ENCODE peak calls at places on chromosomes 1 and 21, in seven cellular contexts. J, B, O, M, Z, N and L are unnamed samples.

GRCh38 chr1:193113992-193114332 is 7.9 kb upstream of the CDC73 start:
- DNase-seq in Z (no peak), J (no peak), B (no peak), N (no peak), O (no peak), M (no peak), L (no peak)

GRCh38 chr1:175150596-175151319 is 41.8 kb downstream of the KIAA0040 start:
- DNase-seq in O (peak), B (peak), N (no peak), M (no peak), J (peak), Z (no peak), L (peak)

GRCh38 chr1:38151399-38151798 is 104.8 kb upstream of the POU3F1 start:
- DNase-seq in N (no peak), O (no peak), B (no peak), Z (no peak), J (no peak), M (no peak), L (no peak)

GRCh38 chr1:73839922-73840321 is 358.1 kb downstream of the LRRIQ3 start:
- DNase-seq in N (no peak), M (no peak), O (no peak), B (peak), J (peak), Z (no peak), L (peak)

GRCh38 chr21:36132691-36133090 is 2.2 kb upstream of the CBR3 start:
- DNase-seq in O (no peak), N (no peak), M (peak), J (no peak), Z (no peak), B (no peak), L (no peak)

GRCh38 chr1:167420510-167420909 is 97.8 kb downstream of the CD247 start:
- DNase-seq in M (no peak), N (no peak), Z (no peak), O (no peak), B (no peak), J (no peak), L (no peak)

GRCh38 chr21:44706026-44706705 is 5.2 kb downstream of the TSPEAR start:
- DNase-seq in N (no peak), M (no peak), B (no peak), J (no peak), O (no peak), Z (peak), L (no peak)

GRCh38 chr1:193769609-193770008 is 583.2 kb upstream of the B3GALT2 start:
- DNase-seq in N (no peak), O (no peak), M (no peak), B (no peak), Z (no peak), J (no peak), L (no peak)

GRCh38 chr1:205568469-205569361 is 63.1 kb downstream of the ELK4 start:
- DNase-seq in J (no peak), B (no peak), Z (peak), M (no peak), N (no peak), O (no peak), L (no peak)

GRCh38 chr1:179591592-179592580 is at the start of gene TDRD5:
- DNase-seq in B (no peak), N (no peak), O (peak), M (no peak), J (no peak), Z (no peak), L (peak)
- TF ChIP-seq CTCF in B (no peak), N (no peak), O (no peak), M (no peak), J (no peak), Z (no peak), L (no peak)

GRCh38 chr1:202017385-202018225 is 7.2 kb downstream of the ELF3 start:
- DNase-seq in M (no peak), B (no peak), O (peak), N (no peak), Z (no peak), J (no peak), L (peak)
- TF ChIP-seq CTCF in M (no peak), B (no peak), O (no peak), N (no peak), Z (no peak), J (no peak), L (no peak)

GRCh38 chr21:22076471-22076870 is 1078.3 kb downstream of the NCAM2 start:
- DNase-seq in J (no peak), O (no peak), M (no peak), B (no peak), Z (no peak), N (no peak), L (no peak)
- TF ChIP-seq CTCF in J (no peak), O (no peak), M (no peak), B (no peak), Z (no peak), N (no peak), L (no peak)

DNA sequence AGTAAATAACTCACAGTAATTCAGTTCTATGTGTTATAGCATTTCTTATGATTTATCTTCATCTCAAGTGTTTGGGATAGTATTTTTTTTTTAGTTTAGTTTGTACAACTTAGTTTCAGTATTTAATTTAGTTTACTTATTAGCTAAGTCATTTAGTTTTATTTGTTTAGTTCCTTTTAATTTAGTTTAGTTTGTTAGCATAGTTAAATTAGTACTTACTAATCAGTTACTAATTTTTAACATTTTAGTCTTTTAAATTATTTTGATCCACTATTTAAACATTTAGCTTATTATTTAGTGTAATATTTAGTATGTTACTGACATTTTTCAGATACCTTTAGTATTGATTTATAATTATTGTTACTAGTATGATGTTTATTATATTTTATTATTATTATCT is 85.2 kb upstream of the SIPA1L2 start:
- DNase-seq in J (no peak), Z (no peak), O (no peak), M (no peak), N (no peak), B (no peak), L (no peak)
- TF ChIP-seq CTCF in J (no peak), Z (no peak), O (no peak), M (no peak), N (no peak), B (no peak), L (no peak)